ENCODE peak calls at places on chromosomes 3 and 15, in seven cellular contexts. B, Q, F, C, E, H and Y are unnamed samples.

GRCh38 chr3:40179016-40179415 is 130.5 kb upstream of the EIF1B start:
- DNase-seq in H (peak; percentile 90), C (peak; percentile 81), Q (peak; percentile 66), F (peak; percentile 71), E (peak; percentile 59), B (no peak), Y (peak; percentile 66)

GRCh38 chr3:34020761-34021635 is 222.6 kb downstream of the PDCD6IP start:
- DNase-seq in Q (no peak), H (no peak), E (no peak), B (no peak), F (no peak), C (no peak), Y (no peak)

GRCh38 chr3:95154775-95155174 is 1091.9 kb downstream of the NSUN3 start:
- DNase-seq in F (no peak), E (no peak), Q (peak; percentile 21), B (no peak), C (peak; percentile 98), H (no peak), Y (no peak)

GRCh38 chr3:187319699-187320302 is 28.3 kb upstream of the MASP1 start:
- DNase-seq in B (no peak), C (peak; percentile 77), E (peak; percentile 74), H (peak; percentile 69), F (peak; percentile 81), Q (peak; percentile 32), Y (peak; percentile 87)

GRCh38 chr3:127428344-127429001 is 140.6 kb upstream of the PRR20G start:
- DNase-seq in C (no peak), B (peak; percentile 72), Q (peak; percentile 3), H (no peak), E (no peak), F (peak; percentile 13), Y (no peak)

GRCh38 chr15:58521293-58521991 is 89.7 kb downstream of the LIPC start:
- DNase-seq in E (peak; percentile 66), B (no peak), Q (peak; percentile 51), C (peak; percentile 93), H (peak; percentile 63), F (no peak), Y (peak; percentile 11)

GRCh38 chr15:72033285-72033684 is 84.7 kb downstream of the MYO9A start:
- DNase-seq in Q (no peak), H (no peak), B (no peak), E (no peak), C (no peak), F (no peak), Y (no peak)

GRCh38 chr15:78810377-78811123 is 714 bp downstream of the ADAMTS7 start:
- DNase-seq in F (peak; percentile 78), E (peak; percentile 87), B (no peak), Q (peak; percentile 57), C (peak; percentile 56), H (no peak), Y (no peak)

GRCh38 chr3:42269647-42270046 is 3.7 kb upstream of the CCK start:
- DNase-seq in Q (no peak), H (no peak), C (no peak), E (no peak), F (no peak), B (no peak), Y (no peak)

GRCh38 chr3:122921791-122922651 is 105.5 kb downstream of the SEMA5B start:
- DNase-seq in Q (no peak), F (peak; percentile 62), H (no peak), B (no peak), C (no peak), E (peak; percentile 96), Y (no peak)

GRCh38 chr3:159806412-159806811 is 182.2 kb upstream of the IL12A start:
- DNase-seq in F (peak; percentile 82), Q (peak; percentile 81), E (no peak), H (peak; percentile 57), B (no peak), C (no peak), Y (no peak)

DNA sequence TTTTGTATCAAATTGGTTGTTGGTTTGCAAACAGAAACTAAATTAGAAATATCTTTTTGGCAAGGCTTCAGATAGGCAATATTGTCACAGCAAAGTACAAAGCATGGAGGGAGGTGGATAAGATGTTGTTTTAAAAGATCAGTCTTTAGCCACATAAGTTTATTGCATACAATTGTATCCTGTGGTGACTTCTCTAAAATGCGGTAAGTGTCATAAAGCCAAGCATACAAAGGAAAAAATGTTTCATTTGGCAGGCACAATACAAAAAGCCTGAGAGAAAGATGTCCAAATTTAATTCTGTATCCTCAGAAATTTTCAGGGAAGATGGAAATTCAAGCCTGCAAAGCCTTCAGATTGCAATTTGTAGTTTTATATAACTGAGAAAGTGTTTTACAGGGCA is 7.7 kb downstream of the KAT2B start:
- DNase-seq in E (no peak), F (no peak), B (no peak), Q (no peak), H (no peak), C (no peak), Y (no peak)
- H3K4me3 ChIP-seq in E (no peak overlapping the region), F (peak overlapping the region; percentile 13), B (peak overlapping the region; percentile 12), Q (peak overlapping the region; percentile 38), H (peak overlapping the region; percentile 21), C (no peak overlapping the region), Y (no peak overlapping the region)

DNA sequence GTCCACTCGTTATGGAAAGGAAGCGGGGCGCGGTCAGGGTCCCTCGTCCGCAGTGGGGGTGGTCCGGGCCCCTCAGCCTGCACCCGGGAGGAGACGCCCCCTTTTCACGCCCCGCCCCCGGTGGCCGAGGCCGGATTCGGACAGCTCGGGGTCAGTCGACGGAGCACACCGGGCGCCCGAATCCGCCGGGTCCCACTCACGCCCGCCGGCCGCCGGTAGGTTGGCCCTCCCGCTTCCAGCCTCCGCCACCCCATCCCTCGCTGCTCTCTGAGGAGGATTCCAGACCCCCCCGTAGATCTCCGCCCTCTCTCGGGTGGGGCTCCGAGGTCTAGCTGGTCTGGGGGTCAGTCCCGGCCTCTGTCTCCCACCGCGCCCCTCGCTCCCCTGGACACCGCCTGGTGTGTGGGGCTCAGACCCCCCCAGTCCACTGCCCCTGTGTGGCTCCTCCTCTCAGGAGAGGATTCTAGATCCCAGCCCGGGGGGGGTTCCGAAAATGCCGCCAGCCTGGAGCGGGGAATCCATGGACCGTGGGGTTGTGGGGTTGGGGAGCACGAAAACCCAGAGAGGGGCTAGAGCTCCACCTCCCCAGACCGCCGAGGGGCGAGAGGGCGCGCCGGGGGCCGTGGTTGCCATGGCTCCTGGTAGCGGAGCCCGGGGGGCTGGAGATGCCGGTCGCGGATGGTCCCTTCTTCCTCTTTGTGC is 742 bp downstream of the CHL1 start:
- DNase-seq in B (no peak), C (no peak), F (peak; percentile 66), H (peak; percentile 50), Q (no peak), E (peak; percentile 86), Y (no peak)
- H3K4me3 ChIP-seq in B (peak overlapping the region; percentile 60), C (no peak overlapping the region), F (peak overlapping the region; percentile 58), H (peak overlapping the region; percentile 52), Q (peak overlapping the region; percentile 64), E (peak overlapping the region; percentile 50), Y (peak overlapping the region; percentile 66)

GRCh38 chr3:10390641-10391373 is 69.9 kb upstream of the SEC13 start:
- DNase-seq in C (no peak), B (no peak), H (no peak), E (no peak), F (no peak), Q (no peak), Y (no peak)
- H3K4me3 ChIP-seq in C (no peak overlapping the region), B (no peak overlapping the region), H (no peak overlapping the region), E (no peak overlapping the region), F (no peak overlapping the region), Q (no peak overlapping the region), Y (no peak overlapping the region)

GRCh38 chr3:27677554-27677953 is 44.6 kb downstream of the EOMES start:
- DNase-seq in B (no peak), H (no peak), F (peak; percentile 81), C (peak; percentile 90), E (no peak), Q (peak; percentile 99), Y (no peak)
- H3K4me3 ChIP-seq in B (no peak overlapping the region), H (no peak overlapping the region), F (no peak overlapping the region), C (peak overlapping the region; percentile 6), E (no peak overlapping the region), Q (peak overlapping the region; percentile 4), Y (no peak overlapping the region)

GRCh38 chr3:120448707-120449650 is 1.8 kb downstream of the FSTL1 start:
- DNase-seq in E (peak; percentile 47), H (no peak), B (no peak), Q (peak; percentile 73), C (peak; percentile 72), F (no peak), Y (no peak)
- H3K4me3 ChIP-seq in E (peak overlapping the region; percentile 96), H (peak overlapping the region; percentile 75), B (peak overlapping the region; percentile 63), Q (peak overlapping the region; percentile 93), C (peak overlapping the region; percentile 81), F (peak overlapping the region; percentile 85), Y (peak overlapping the region; percentile 72)

GRCh38 chr3:138408751-138409161 is 25.7 kb upstream of the ESYT3 start:
- DNase-seq in E (no peak), B (no peak), H (peak; percentile 65), F (no peak), C (no peak), Q (no peak), Y (peak; percentile 78)

GRCh38 chr3:138404121-138404520 is 30.3 kb upstream of the ESYT3 start:
- DNase-seq in F (no peak), E (no peak), H (no peak), B (no peak), C (no peak), Q (no peak), Y (no peak)

GRCh38 chr3:138407236-138407907 is 27.0 kb upstream of the ESYT3 start:
- DNase-seq in B (no peak), E (no peak), H (no peak), F (no peak), Q (no peak), C (no peak), Y (no peak)

GRCh38 chr3:138406606-138407005 is 27.8 kb upstream of the ESYT3 start:
- DNase-seq in H (no peak), Q (no peak), C (no peak), B (no peak), F (no peak), E (no peak), Y (no peak)

DNA sequence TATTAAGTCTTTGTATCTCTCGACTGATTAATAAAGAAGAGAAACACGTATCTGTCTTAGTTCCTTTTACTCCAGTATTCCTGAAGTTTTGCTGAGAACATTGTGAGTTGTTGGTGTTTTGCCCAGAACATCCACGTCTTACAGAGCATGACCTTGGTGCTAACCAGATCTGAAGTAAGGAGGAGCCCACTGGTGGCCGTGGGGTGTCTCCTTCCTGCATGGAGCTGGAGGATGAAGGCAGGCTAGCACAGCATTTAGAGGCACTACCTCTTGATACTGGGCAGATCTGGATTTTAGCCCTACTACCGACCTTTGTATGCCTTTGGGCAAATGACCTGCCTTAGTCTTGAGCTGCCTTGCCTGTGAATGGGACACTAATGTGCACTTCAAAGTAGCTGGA is 28.9 kb upstream of the ESYT3 start:
- DNase-seq in B (no peak), E (no peak), F (no peak), C (no peak), H (no peak), Q (no peak), Y (no peak)
- H3K4me3 ChIP-seq in B (no peak overlapping the region), E (no peak overlapping the region), F (no peak overlapping the region), C (no peak overlapping the region), H (no peak overlapping the region), Q (no peak overlapping the region), Y (no peak overlapping the region)

DNA sequence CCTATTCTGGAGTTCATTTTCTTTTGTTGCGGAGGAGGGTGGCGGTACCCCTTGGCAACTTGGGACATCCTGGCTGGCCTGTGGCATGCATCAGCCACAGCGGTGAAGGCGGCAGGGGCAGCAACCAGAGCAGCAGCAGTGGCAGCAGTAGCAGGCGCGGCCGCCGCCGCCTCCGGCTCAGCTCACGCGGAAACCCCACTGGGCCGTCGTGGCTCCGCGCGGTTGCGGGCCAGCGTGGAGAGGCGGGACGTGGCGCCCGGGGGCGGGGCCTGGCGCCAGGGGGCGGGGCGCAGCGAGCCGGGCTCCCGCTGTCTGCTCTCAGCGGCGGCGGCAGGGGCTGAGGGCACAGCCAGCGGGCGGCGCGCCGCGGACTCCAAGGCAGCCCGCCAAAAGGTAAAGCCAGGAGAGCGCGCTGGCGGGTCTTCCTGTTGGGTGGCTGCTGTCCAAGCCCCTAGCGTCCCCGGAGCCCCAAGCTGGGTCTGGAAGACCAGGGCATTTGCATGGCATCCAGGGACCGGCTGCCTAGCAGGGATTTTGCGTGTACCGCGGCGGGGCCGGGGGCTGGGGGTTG is 334.4 kb upstream of the THRB start:
- DNase-seq in Q (no peak), C (no peak), H (peak; percentile 50), F (peak; percentile 71), B (no peak), E (peak; percentile 84), Y (no peak)
- H3K4me3 ChIP-seq in Q (peak overlapping the region; percentile 48), C (no peak overlapping the region), H (peak overlapping the region; percentile 56), F (peak overlapping the region; percentile 62), B (peak overlapping the region; percentile 53), E (peak overlapping the region; percentile 39), Y (peak overlapping the region; percentile 59)